ENCODE peak calls at places on chromosomes 16 and 17, in eight cellular contexts. N, E, H, K, B, Q, M and I are unnamed samples. For H3K4me1, the result is how much of the 10 kb centered on the place peaks cover.

GRCh38 chr17:73909156-73909555 is 264.9 kb upstream of the SDK2 start:
- DNase-seq in N (no peak), E (no peak), H (no peak), Q (no peak), K (no peak), B (no peak), M (no peak), I (no peak)

GRCh38 chr17:36001862-36002603 is 680 bp upstream of the CCL15 start:
- DNase-seq in E (no peak), M (no peak), H (no peak), Q (no peak), B (no peak), K (peak), N (no peak), I (no peak)

GRCh38 chr16:84088695-84089395 is 27.9 kb downstream of the MBTPS1 start:
- DNase-seq in N (no peak), Q (peak), H (no peak), M (no peak), B (peak), K (no peak), E (peak), I (no peak)

GRCh38 chr16:65180986-65181710 is 59.3 kb upstream of the CDH11 start:
- DNase-seq in K (no peak), B (peak), Q (no peak), M (peak), H (peak), N (no peak), E (no peak), I (no peak)

GRCh38 chr16:23584186-23585076 is 11.7 kb downstream of the NDUFAB1 start:
- DNase-seq in B (no peak), K (no peak), H (no peak), Q (no peak), M (no peak), N (peak), E (no peak), I (no peak)

GRCh38 chr17:46851029-46851741 is at the start of gene WNT9B:
- DNase-seq in H (peak), Q (no peak), M (peak), K (peak), B (peak), E (no peak), N (no peak), I (no peak)

GRCh38 chr16:56657555-56658430 is at the start of gene MT1F:
- DNase-seq in E (no peak), N (peak), Q (peak), K (peak), B (peak), M (peak), H (peak), I (peak)

GRCh38 chr17:11598274-11599221 is at the start of gene DNAH9:
- DNase-seq in M (peak), N (no peak), H (no peak), E (no peak), K (peak), B (peak), Q (no peak), I (peak)

GRCh38 chr17:28416703-28417311 is 10.8 kb upstream of the SLC46A1 start:
- DNase-seq in H (peak), K (peak), B (peak), M (peak), E (peak), N (peak), Q (peak), I (peak)

GRCh38 chr17:76452646-76453430 is at the start of gene UBE2O:
- DNase-seq in Q (peak), N (peak), K (peak), E (peak), M (peak), H (peak), B (peak), I (peak)
- H3K9ac ChIP-seq in Q (peak), N (peak), K (peak), E (peak), M (peak), H (peak), B (peak), I (peak)

GRCh38 chr16:72285324-72285723 is 113.4 kb upstream of the PMFBP1 start:
- DNase-seq in Q (no peak), K (no peak), M (no peak), N (no peak), E (no peak), H (no peak), B (no peak), I (no peak)
- H3K4me1 ChIP-seq in Q (under half), K (under half), M (under half), N (under half), E (under half), H (under half), B (under half), I (under half)

DNA sequence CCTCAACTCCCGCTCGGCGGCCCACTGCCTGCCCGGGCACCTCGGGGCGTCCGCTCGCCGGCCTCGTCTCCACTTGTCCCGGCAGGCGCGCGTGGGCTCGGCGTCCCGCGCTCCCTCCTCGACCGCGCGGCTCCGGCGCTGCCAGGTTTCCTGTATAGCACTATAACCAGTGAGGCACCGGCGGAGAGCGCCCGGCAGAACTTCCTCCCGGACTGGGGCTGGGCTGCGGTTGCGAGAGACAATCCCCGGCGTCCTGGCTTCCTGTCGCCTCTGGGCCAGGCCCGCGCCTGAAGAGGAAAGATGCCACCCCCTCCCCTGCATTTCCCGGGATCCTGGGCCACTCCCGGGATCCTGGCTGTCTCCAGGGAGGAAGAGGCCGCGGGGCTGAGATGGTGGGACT is 119.3 kb upstream of the SMURF2 start:
- DNase-seq in M (peak), E (peak), Q (peak), K (peak), H (no peak), N (no peak), B (peak), I (peak)
- H3K9ac ChIP-seq in M (no peak), E (peak), Q (no peak), K (no peak), H (no peak), N (no peak), B (no peak), I (no peak)

GRCh38 chr17:18318771-18319450 is 3.8 kb downstream of the SMCR8 start:
- DNase-seq in K (no peak), N (no peak), E (no peak), M (no peak), H (no peak), B (peak), Q (no peak), I (no peak)

GRCh38 chr17:18320301-18320700 is 5.2 kb downstream of the SMCR8 start:
- DNase-seq in M (no peak), B (no peak), H (no peak), K (no peak), Q (no peak), E (no peak), N (no peak), I (no peak)

GRCh38 chr17:18318122-18318521 is 3.0 kb downstream of the SMCR8 start:
- DNase-seq in Q (no peak), M (no peak), K (no peak), B (peak), N (no peak), E (no peak), H (no peak), I (no peak)

GRCh38 chr17:18321309-18321708 is 6.2 kb downstream of the SMCR8 start:
- DNase-seq in K (peak), B (peak), E (no peak), N (no peak), H (no peak), Q (peak), M (no peak), I (peak)

DNA sequence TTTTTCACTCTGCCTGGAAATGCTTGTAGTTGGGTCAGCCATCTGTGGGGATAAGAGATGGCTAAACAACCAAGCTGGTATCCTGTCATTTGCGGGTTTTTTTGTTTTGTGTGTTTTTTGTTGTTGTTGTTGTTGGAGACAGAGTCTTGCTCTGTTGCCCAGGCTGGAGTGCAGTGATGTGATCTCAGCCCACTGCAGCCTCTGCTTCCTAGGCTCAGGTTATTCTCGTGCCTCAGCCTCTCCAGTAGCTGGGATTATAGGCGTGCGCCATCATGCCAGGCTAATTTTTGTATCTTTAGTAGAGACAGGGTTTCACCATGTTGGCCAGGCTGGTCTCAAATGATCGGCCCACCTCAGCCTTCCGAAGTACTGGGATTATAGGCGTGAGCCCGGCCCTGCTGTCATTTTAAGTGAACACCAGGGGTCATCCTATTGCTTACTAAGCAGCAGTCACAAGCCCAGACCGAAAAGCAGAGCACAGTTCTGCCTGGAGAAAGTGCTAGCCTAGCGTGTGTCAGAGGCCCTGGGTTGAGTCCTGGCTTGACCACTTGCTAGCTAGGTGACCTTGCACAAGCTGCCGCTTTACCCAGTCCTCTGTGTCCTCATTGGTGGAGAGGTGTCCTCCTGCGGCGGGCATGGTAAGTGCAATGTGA is 4.6 kb downstream of the SMCR8 start:
- DNase-seq in K (peak), Q (peak), B (peak), E (peak), H (peak), N (peak), M (peak), I (peak)
- H3K4me1 ChIP-seq in K (under half), Q (under half), B (under half), E (half or more), H (half or more), N (under half), M (under half), I (under half)

DNA sequence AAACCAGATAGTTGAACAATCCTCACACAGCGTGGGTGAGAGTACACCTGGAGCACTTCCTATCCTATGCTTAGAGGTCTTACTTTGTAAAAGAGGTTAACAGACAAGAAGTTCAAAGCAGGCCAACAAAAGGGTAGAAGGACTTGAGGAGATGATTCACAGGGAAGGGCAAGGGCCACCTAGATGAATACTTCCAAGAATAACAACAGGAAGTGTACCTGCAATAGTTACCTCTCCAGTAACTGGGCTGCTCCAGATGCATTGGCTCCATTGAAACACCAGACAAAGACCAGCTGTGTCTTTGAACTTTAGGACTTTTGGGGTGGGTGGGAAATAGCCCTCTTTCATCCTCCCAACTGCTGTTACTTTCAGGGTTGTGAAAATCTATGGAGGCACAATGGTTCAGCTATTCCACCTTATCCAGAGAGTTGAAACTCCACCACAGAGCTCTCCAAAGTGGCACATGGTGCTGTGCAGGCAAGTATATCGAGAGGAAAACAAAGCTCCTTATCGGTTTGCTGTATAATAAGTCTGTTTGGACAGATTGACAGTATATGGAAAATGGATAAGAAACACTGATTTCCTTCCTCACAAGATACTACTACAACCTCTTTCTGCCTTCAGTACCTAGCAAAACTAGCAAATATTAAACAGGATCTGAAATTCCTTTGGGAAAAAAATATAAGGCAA is 22.7 kb downstream of the RNF43 start:
- DNase-seq in E (no peak), K (no peak), H (no peak), N (no peak), B (no peak), M (no peak), Q (no peak), I (no peak)
- H3K9ac ChIP-seq in E (no peak), K (no peak), H (no peak), N (no peak), B (no peak), M (no peak), Q (no peak), I (no peak)

DNA sequence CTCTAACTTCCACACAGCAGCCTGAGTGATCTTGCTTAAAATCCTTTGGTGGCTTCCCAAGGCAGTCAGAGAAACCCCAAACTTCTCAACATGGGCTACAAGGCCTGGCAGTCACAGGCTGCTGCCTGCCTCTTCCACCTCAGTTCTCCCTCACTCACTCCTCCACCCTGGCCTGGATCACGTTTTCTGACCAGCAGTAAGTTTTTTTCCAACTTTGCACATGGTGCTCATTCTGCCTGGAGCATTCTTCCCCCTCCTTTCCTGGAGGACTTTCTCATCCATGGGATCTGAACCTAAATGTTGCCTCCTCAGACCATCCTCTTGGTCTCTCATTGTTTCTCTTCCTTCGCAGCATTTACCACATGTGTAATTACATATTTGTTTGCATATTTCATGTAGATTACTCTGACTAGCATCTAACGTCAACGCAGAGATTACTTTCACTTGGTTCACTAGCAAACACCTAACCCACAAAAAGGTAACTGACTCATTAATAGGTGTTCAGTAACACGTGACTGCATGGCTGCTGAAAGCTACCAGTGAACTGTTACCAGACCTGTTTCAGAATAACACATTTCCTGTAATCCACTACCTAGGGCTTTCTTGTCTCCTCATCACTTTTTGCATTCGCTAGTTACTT is 17.1 kb downstream of the GNA13 start:
- DNase-seq in E (no peak), K (no peak), Q (no peak), M (no peak), N (no peak), H (no peak), B (no peak), I (no peak)
- H3K4me1 ChIP-seq in E (half or more), K (under half), Q (under half), M (under half), N (under half), H (under half), B (under half), I (under half)

GRCh38 chr16:74092336-74092735 is 204.3 kb upstream of the PSMD7 start:
- DNase-seq in E (no peak), Q (no peak), N (no peak), H (no peak), K (peak), B (no peak), M (no peak), I (no peak)
- H3K9ac ChIP-seq in E (no peak), Q (no peak), N (no peak), H (no peak), K (no peak), B (no peak), M (no peak), I (no peak)

DNA sequence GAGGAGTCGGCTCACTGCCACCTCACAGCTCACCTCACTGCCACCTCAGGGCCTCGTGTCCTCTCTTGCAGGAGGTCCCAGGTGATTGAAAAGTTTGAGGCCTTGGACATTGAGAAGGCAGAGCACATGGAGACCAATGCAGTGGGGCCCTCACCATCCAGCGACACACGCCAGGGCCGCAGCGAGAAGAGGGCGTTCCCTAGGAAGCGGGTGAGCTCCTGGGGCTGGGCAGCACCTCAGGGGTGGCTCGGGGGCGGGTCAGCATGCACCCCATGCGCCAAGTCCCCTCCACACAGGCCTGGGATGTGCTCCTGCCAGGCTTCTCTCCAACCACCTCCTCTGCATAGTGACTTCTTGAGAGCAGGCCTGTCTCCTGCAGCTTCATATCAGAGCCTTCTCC is 63.6 kb downstream of the PLD6 start:
- DNase-seq in E (no peak), B (no peak), K (no peak), N (no peak), H (no peak), M (no peak), Q (no peak), I (no peak)
- H3K4me1 ChIP-seq in E (under half), B (under half), K (under half), N (under half), H (under half), M (under half), Q (under half), I (under half)

DNA sequence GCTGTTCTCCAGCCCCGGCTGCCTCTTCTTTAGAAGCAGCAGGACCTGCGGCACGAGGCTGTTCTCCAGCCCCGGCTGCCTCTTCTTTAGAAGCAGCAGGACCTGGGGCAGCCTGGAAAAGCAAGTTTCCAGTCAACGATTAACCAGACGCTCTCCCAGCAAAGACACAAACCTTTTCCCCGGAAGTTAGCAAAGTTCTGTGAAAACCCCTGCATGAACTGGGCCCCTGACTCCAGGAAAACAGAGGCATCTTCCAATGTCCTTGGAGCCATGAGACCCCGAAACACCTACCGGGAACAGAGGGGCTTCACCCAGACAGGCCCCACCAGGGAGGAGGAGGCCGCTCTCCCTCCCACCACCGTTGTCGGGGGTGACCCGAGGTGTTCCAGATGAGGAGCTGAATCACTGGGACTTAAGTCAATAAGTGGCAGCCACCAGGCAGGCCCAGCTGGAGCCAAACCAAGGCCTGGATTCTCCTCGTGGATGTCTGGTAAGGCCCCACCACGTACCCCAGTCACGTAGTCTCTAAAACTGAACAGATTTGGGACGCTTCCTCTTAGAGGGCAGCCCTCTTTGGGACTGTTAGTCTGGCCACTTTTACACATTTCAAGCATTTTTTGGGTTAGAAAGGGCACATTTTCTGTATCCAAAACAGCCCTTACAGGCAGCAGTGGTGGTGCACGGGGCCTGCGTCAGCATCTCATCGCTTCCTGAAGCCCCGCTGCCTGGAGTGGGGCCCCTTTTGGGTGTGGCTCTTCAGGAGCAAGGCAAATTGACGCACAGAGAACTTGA is at the start of gene RPH3AL:
- DNase-seq in E (no peak), N (no peak), M (no peak), B (peak), K (peak), Q (peak), H (no peak), I (peak)
- H3K9ac ChIP-seq in E (no peak), N (no peak), M (no peak), B (no peak), K (no peak), Q (no peak), H (peak), I (no peak)

GRCh38 chr17:81858967-81859905 is 1.1 kb downstream of the P4HB start:
- DNase-seq in E (no peak), K (no peak), M (no peak), B (peak), N (no peak), H (peak), Q (peak), I (no peak)

GRCh38 chr17:81860756-81861568 is 627 bp upstream of the P4HB start:
- DNase-seq in K (peak), H (peak), Q (peak), N (peak), E (peak), M (peak), B (peak), I (peak)

GRCh38 chr17:81854974-81855774 is 5.2 kb downstream of the P4HB start:
- DNase-seq in Q (no peak), M (peak), E (no peak), N (no peak), K (no peak), B (peak), H (no peak), I (no peak)

GRCh38 chr17:81859906-81860755 is at the start of gene P4HB:
- DNase-seq in K (no peak), Q (no peak), H (no peak), M (peak), N (no peak), B (peak), E (no peak), I (no peak)

DNA sequence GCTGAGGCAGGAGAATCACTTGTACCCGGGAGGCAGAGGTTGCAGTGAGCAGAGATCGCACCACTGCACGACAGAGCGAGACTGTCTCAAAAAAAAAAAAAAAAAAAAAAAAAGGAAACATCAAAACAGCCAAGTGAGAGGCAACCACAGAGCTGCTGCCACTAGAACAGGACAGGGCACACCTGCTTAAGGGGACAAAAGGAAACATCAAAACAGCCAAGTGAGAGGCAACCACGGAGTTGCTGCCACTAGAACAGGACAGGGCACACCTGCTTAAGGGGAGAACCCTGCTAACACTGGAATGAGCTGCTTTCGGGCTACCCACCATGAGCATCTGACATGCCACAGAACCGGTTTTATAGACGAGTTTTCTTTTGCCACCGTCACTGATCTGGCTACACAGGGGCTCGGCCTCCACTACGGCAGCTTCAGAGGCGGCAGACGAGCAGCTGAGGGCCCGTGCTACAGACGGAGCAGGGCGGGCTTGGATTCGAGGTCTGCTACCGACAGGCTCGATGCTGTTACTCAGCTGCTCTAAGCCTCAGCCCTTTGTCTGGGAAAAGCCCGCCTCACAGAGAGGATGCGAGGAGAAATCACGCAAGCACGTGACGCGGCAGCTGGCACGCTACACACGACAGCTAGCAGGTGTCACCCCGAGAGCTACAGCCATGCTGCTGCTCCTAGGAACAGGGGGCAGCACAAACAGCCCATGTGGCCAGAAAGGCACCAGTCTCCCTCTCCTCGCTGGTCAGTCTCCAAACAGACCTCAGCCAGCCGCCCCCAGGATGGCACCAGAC is 2.0 kb downstream of the P4HB start:
- DNase-seq in K (no peak), N (no peak), M (no peak), E (peak), H (no peak), B (peak), Q (no peak), I (no peak)
- H3K4me1 ChIP-seq in K (under half), N (under half), M (under half), E (half or more), H (half or more), B (under half), Q (under half), I (under half)